ENCODE peak calls at places on chromosomes 12 and 14, in ten cellular contexts. D, G, I, Q, P, W, J, U, Z and Y are unnamed samples.
A peak's percentile ranks its signal among the peaks of the same experiment; 100 is the strongest.

GRCh38 chr14:73752297-73752992 is 38.3 kb upstream of the PNMA1 start:
- DNase-seq in D (no peak), G (peak; percentile 46), I (peak; percentile 81), Q (peak; percentile 88), P (peak; percentile 92), W (peak; percentile 67), J (peak; percentile 66), U (peak; percentile 66), Z (no peak), Y (no peak)

GRCh38 chr14:99909500-99910064 is 116.4 kb downstream of the EML1 start:
- DNase-seq in D (no peak), G (no peak), I (no peak), Q (no peak), P (no peak), W (no peak), J (no peak), U (no peak), Z (no peak), Y (no peak)

GRCh38 chr12:124097681-124098080 is 124.7 kb downstream of the ZNF664 start:
- DNase-seq in D (no peak), G (no peak), I (no peak), Q (peak; percentile 33), P (no peak), W (peak; percentile 10), J (peak; percentile 27), U (no peak), Z (no peak), Y (no peak)

GRCh38 chr12:130815028-130815741 is 23.9 kb downstream of the STX2 start:
- DNase-seq in D (no peak), G (no peak), I (no peak), Q (no peak), P (no peak), W (no peak), J (no peak), U (no peak), Z (no peak), Y (no peak)

GRCh38 chr14:68033533-68033932 is 214.0 kb downstream of the RAD51B start:
- DNase-seq in D (no peak), G (no peak), I (no peak), Q (no peak), P (no peak), W (no peak), J (no peak), U (no peak), Z (no peak), Y (no peak)

GRCh38 chr14:59450716-59451115 is 14.5 kb downstream of the GPR135 start:
- DNase-seq in D (no peak), G (no peak), I (no peak), Q (no peak), P (no peak), W (no peak), J (no peak), U (no peak), Z (no peak), Y (no peak)

GRCh38 chr12:77152623-77153193 is 87.3 kb upstream of the E2F7 start:
- DNase-seq in D (no peak), G (peak; percentile 32), I (peak; percentile 45), Q (no peak), P (peak; percentile 68), W (peak; percentile 76), J (peak; percentile 13), U (no peak), Z (no peak), Y (peak; percentile 35)

GRCh38 chr14:51008416-51008815 is 64.1 kb upstream of the PYGL start:
- DNase-seq in D (no peak), G (no peak), I (no peak), Q (no peak), P (no peak), W (no peak), J (no peak), U (no peak), Z (no peak), Y (peak; percentile 44)

GRCh38 chr14:24071144-24071697 is at the start of gene CPNE6:
- DNase-seq in D (no peak), G (no peak), I (no peak), Q (no peak), P (no peak), W (no peak), J (no peak), U (no peak), Z (no peak), Y (no peak)

GRCh38 chr14:36747411-36748184 is 85.9 kb downstream of the PAX9 start:
- DNase-seq in D (no peak), G (no peak), I (peak; percentile 1), Q (no peak), P (no peak), W (peak; percentile 16), J (no peak), U (no peak), Z (no peak), Y (no peak)
- TF ChIP-seq CTCF in D (peak; percentile 62), G (peak; percentile 60), I (peak; percentile 80), Q (no peak), P (peak; percentile 60), W (peak; percentile 66), J (no peak), U (no peak), Z (peak; percentile 67), Y (peak; percentile 53)

GRCh38 chr12:107761502-107761904 is 566 bp upstream of the PRDM4 start:
- DNase-seq in D (no peak), G (no peak), I (no peak), Q (no peak), P (no peak), W (peak; percentile 14), J (no peak), U (peak; percentile 57), Z (no peak), Y (no peak)

GRCh38 chr12:107759410-107759809 is 1.5 kb downstream of the PRDM4 start:
- DNase-seq in D (peak; percentile 59), G (peak; percentile 82), I (peak; percentile 91), Q (no peak), P (peak; percentile 89), W (peak; percentile 89), J (no peak), U (no peak), Z (peak; percentile 45), Y (peak; percentile 19)

GRCh38 chr12:107762874-107763273 is 1.9 kb upstream of the PRDM4 start:
- DNase-seq in D (no peak), G (no peak), I (no peak), Q (no peak), P (no peak), W (no peak), J (no peak), U (no peak), Z (no peak), Y (no peak)

GRCh38 chr12:107760207-107760816 is 625 bp downstream of the PRDM4 start:
- DNase-seq in D (no peak), G (no peak), I (no peak), Q (peak; percentile 18), P (no peak), W (peak; percentile 14), J (no peak), U (peak; percentile 61), Z (no peak), Y (no peak)

DNA sequence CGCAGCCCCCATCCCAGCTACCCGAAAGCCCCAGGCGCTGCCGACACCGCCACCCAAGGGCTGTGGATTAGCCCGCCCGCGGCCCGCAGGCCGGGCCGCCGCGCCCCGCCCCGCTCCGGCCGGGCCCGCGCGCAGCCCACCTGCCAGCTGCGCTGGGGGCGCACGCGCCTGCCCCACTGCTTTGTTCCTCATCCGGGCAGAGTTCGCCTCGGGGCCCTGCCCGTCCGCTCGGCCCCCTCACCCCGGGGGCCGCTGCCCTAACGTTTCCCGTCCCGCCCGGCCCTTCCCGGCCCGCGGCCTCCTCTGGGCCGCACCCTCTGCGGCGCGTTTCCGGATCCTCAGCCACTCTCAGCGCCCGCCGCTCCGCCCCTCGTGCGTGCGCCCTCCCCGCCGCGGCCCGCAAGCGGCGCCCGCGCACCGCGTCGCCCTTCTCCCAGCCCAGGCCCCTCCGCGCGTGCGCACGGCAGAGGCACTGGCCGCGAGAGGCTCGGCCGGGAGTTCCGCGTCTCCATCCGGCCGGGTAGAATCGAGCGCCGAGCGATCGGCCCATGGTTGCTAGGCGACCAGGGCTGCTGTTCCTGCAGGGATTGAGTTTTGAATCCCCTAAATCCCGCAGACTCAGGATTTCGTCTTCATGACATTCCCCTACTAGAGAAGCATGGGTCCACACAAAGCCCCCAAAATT is at the start of gene PRDM4:
- DNase-seq in D (peak; percentile 68), G (peak; percentile 95), I (peak; percentile 92), Q (peak; percentile 92), P (peak; percentile 94), W (peak; percentile 96), J (peak; percentile 94), U (peak; percentile 93), Z (peak; percentile 91), Y (peak; percentile 87)
- TF ChIP-seq CTCF in D (peak; percentile 87), G (no peak), I (peak; percentile 38), Q (no peak), P (no peak), W (no peak), J (peak; percentile 38), U (no peak), Z (peak; percentile 12), Y (no peak)

DNA sequence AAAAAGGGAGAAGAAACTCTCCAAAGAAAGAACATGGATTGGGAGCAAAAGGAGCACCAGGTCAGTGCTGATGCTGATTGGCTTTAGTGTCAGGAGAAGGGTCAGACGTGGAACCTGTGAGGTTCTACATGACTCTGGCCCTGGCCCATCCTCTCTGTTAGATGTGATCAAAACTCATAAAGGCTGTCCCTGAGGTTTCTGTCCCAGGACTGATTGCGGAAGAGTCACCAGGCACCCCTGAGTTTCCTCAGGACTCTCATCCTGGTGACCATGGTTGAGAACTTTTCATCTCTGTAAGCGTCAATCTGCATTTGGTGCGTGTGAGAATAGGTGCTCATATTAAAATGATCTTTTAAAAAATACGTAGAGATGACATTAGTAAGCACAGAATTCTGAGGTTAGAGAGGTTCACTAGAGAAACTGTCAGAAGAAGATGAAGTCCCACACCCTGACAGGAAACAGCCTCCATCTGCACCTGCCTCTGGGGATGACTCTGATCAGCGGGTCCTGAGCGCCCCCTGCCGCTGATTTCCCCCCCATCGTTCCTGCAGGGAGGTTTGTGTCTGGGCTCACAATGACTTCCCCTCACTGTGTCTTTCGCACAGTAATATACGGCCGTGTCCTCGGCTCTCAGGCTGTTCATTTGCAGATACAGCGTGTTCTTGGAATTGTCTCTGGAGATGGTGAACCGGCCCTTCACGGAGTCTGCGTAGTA is 741.8 kb downstream of the TMEM121 start:
- DNase-seq in D (no peak), G (no peak), I (no peak), Q (no peak), P (no peak), W (no peak), J (no peak), U (peak; percentile 87), Z (no peak), Y (no peak)
- TF ChIP-seq CTCF in D (no peak), G (no peak), I (no peak), Q (no peak), P (no peak), W (no peak), J (no peak), U (peak; percentile 17), Z (peak; percentile 25), Y (no peak)

DNA sequence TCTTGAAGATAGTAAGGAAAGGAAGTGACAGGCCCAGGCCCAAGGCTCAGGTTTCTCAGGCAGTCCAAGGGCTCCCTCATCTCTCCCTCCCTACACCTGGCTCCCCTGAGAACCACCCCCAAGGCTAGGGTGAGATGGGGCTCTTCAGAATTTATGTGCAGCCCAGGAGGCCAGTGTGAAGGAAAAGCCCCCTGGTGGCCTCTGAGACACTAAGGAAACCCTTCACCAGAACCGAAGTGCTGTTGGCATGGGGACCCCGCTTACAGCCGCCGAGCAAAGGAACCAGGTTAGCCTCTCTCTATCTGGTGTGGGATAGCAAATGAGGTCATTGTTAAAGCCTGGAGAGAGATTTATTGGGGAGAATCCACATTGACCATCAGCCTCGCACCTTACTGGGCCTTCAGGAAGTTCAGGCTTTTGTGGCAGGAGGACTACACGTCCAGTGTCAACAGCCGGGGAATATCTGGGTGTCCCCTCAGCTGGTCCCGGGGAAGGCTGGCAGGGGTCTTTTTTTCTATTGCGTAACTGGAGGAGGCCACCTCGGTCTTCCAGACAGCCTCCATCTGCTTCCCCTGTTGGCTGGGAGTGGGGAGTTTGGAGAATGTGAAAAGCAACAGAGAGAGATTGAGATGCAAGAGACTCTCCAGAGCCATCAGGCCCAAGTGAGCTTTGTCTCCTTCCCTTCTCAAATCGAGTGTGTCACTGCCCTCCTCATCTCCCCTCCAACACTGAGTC is 18.1 kb downstream of the FAM186B start:
- DNase-seq in D (no peak), G (no peak), I (no peak), Q (no peak), P (no peak), W (no peak), J (no peak), U (no peak), Z (no peak), Y (no peak)
- TF ChIP-seq CTCF in D (no peak), G (no peak), I (peak; percentile 23), Q (no peak), P (no peak), W (no peak), J (no peak), U (no peak), Z (peak; percentile 32), Y (no peak)